ENCODE peak calls at places on chromosomes 12 and 14, in four cellular contexts. I is HepG2, T is WTC11, D is K562. S is an unnamed sample.

GRCh38 chr12:27635349-27635972 is 60.8 kb upstream of the REP15 start:
- DNase-seq in D (no peak), T (no peak), I (peak; percentile 44), S (peak; percentile 41)

GRCh38 chr14:105168496-105168978 is at the start of gene JAG2:
- DNase-seq in T (peak; percentile 70), I (no peak), D (no peak), S (peak; percentile 75)

GRCh38 chr12:44372259-44372658 is 503.9 kb downstream of the NELL2 start:
- DNase-seq in D (no peak), I (no peak), T (no peak), S (no peak)

GRCh38 chr12:51866762-51867161 is 18.2 kb upstream of the FIGNL2 start:
- DNase-seq in T (no peak), D (no peak), I (no peak), S (no peak)

GRCh38 chr14:71117839-71118743 is 210.8 kb downstream of the PCNX1 start:
- DNase-seq in I (peak; percentile 18), T (no peak), D (no peak), S (no peak)

GRCh38 chr12:7884687-7885086 is 12.0 kb upstream of the SLC2A14 start:
- DNase-seq in D (no peak), I (no peak), T (no peak), S (no peak)

GRCh38 chr12:108440736-108441135 is 74.3 kb upstream of the FICD start:
- DNase-seq in D (no peak), I (no peak), T (no peak), S (no peak)

GRCh38 chr12:92551853-92552397 is 150.9 kb upstream of the PLEKHG7 start:
- DNase-seq in T (no peak), D (no peak), I (no peak), S (no peak)

GRCh38 chr14:33081259-33081658 is 142.6 kb downstream of the NPAS3 start:
- DNase-seq in I (no peak), D (no peak), T (no peak), S (no peak)

GRCh38 chr12:51188359-51189051 is 15.6 kb upstream of the TFCP2 start:
- DNase-seq in I (no peak), D (no peak), T (no peak), S (no peak)

GRCh38 chr14:21703357-21704339 is 30.0 kb upstream of the OR4E1 start:
- DNase-seq in T (no peak), I (no peak), D (no peak), S (peak; percentile 19)

GRCh38 chr12:2982361-2982760 is 23.2 kb downstream of the TEAD4 start:
- DNase-seq in I (no peak), T (no peak), D (no peak), S (no peak)

GRCh38 chr12:54215990-54216579 is 27.3 kb upstream of the SMUG1 start:
- DNase-seq in T (peak; percentile 60), I (no peak), D (peak; percentile 49), S (no peak)

GRCh38 chr14:62053188-62053587 is 291.0 kb downstream of the SNAPC1 start:
- DNase-seq in T (no peak), I (no peak), D (no peak), S (no peak)

GRCh38 chr12:64042901-64043300 is 179.2 kb downstream of the KICS2 start:
- DNase-seq in I (no peak), T (no peak), D (no peak), S (no peak)

GRCh38 chr12:132354982-132355680 is 25.7 kb upstream of the GALNT9 start:
- DNase-seq in D (no peak), I (no peak), T (no peak), S (no peak)

GRCh38 chr14:98724734-98725133 is 547.3 kb downstream of the BCL11B start:
- DNase-seq in T (no peak), I (no peak), D (no peak), S (no peak)

GRCh38 chr14:75630695-75631452 is 29.8 kb downstream of the ERG28 start:
- DNase-seq in I (no peak), T (peak; percentile 77), D (no peak), S (no peak)
- TF ChIP-seq ELF4 in I (no peak), T (no peak), D (no peak), S (no peak)

GRCh38 chr14:51868405-51868804 is 8.0 kb downstream of the GNG2 start:
- DNase-seq in T (no peak), I (no peak), D (no peak), S (no peak)

GRCh38 chr14:51865953-51866747 is 5.7 kb downstream of the GNG2 start:
- DNase-seq in D (no peak), I (no peak), T (peak; percentile 32), S (no peak)

GRCh38 chr14:51869426-51870113 is 9.2 kb downstream of the GNG2 start:
- DNase-seq in D (no peak), T (no peak), I (no peak), S (no peak)

GRCh38 chr14:51870620-51871019 is 10.2 kb downstream of the GNG2 start:
- DNase-seq in D (no peak), I (no peak), T (no peak), S (no peak)

GRCh38 chr14:51867753-51868152 is 7.3 kb downstream of the GNG2 start:
- DNase-seq in I (no peak), T (no peak), D (no peak), S (no peak)
- TF ChIP-seq ELF4 in I (no peak), T (no peak), D (no peak), S (no peak)

GRCh38 chr14:90050271-90050670 is 11.5 kb upstream of the KCNK13 start:
- DNase-seq in I (no peak), D (no peak), T (no peak), S (no peak)

GRCh38 chr14:90045608-90046007 is 16.2 kb upstream of the KCNK13 start:
- DNase-seq in D (no peak), I (peak; percentile 53), T (no peak), S (no peak)

GRCh38 chr14:90053044-90053443 is 8.8 kb upstream of the KCNK13 start:
- DNase-seq in I (no peak), D (no peak), T (no peak), S (no peak)

GRCh38 chr14:90054803-90055202 is 7.0 kb upstream of the KCNK13 start:
- DNase-seq in I (no peak), T (no peak), D (no peak), S (no peak)

DNA sequence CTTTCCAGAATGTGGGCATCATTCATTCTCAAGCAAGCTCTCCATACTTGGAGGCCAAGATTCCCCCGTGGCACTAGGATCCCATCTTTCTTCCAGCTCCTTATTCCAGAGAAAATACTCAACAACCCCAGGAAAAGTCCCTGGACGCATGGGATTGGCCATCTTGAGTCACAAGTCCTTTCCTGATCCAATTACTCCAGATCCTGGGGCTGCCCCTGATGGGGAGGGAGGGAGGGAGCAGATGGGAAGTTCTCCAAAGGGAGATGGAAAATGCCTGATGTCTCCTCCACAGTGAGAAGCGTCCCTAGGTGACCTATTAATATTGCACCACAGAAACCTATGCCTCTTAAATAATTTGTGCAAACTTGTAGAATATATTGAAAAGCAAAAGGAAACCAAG is 12.4 kb upstream of the KCNK13 start:
- DNase-seq in D (no peak), T (no peak), I (no peak), S (no peak)
- TF ChIP-seq ELF4 in D (no peak), T (no peak), I (no peak), S (no peak)

GRCh38 chr12:47164116-47164515 is 84.4 kb upstream of the AMIGO2 start:
- DNase-seq in D (no peak), I (no peak), T (no peak), S (no peak)

GRCh38 chr12:47164730-47165439 is 85.1 kb upstream of the AMIGO2 start:
- DNase-seq in I (no peak), T (no peak), D (no peak), S (no peak)

GRCh38 chr12:47159348-47159747 is 79.6 kb upstream of the AMIGO2 start:
- DNase-seq in I (no peak), T (no peak), D (no peak), S (no peak)

GRCh38 chr12:47158792-47159191 is 79.0 kb upstream of the AMIGO2 start:
- DNase-seq in D (no peak), I (no peak), T (no peak), S (no peak)

GRCh38 chr12:47160296-47161244 is 80.8 kb upstream of the AMIGO2 start:
- DNase-seq in I (no peak), T (no peak), D (no peak), S (no peak)
- TF ChIP-seq ELF4 in I (no peak), T (no peak), D (no peak), S (no peak)

GRCh38 chr14:75176142-75176820 is at the start of gene TMED10:
- DNase-seq in T (peak; percentile 91), D (peak; percentile 77), I (peak; percentile 81), S (peak; percentile 77)
- TF ChIP-seq ELF4 in T (no peak), D (no peak), I (peak; percentile 25), S (peak; percentile 63)

DNA sequence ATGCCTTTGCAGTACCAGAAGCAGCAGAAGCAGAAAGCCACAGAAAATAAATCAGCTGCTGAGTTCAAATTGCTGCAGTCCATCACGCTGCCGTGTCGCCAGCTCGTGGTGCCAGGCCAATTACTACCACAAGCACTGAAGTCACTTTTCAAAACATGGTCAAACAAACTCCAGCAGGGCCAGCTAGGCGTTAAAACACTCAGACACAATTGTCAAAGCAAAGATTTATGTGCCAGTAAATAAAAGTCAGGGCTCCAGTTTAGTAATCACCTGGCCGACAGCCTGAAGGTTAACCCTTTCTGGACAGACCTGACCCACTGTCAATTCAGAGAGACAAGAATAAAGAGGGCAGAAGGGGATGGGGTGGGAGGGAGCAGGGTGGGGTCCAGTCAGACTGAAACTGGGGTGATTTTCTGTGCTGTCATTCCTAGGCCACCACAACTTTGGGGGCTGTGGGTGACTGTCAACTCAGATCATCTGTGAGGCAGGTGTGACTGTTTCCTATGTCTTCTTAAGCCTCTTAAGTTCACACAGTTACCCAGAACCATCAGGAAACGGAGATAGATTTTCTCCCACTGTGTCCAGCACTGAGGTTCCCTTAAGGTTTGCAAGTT is 109.9 kb upstream of the FUT8 start:
- DNase-seq in T (no peak), I (no peak), D (no peak), S (no peak)
- TF ChIP-seq ELF4 in T (no peak), I (no peak), D (no peak), S (no peak)

DNA sequence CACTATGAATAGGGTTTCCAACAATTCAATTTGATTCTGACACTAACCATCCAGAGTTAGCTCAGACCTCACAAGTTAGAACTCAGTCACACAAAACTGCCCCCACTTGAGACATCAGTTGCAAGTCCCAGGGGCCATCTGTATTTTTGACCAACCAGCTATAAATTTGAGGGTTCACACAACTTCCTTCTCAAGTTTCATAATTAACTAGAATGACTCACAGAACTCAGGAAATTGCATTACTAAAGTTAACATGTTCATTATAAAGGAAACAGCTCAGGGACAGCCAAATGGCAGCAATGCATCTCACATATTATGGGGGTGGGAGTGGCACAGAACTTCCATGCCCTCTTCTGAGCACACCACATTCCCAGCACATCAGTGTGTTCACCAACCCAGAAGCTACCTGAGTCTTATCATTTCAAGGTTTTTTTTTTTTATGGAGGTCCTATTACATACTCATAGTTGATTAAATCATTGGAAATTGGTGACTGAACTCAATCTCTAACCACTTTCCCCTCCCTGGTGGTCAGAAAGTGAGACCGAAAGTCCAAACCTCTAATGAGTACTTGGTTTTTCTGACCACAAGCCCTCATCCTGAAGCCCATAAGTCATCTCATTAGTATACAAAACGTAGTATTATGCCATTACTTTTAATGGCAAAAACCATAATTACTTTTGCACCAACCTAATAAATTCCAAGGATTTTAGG is 1721.5 kb upstream of the SEL1L start:
- DNase-seq in I (no peak), T (no peak), D (no peak), S (no peak)
- TF ChIP-seq ELF4 in I (no peak), T (no peak), D (no peak), S (no peak)

GRCh38 chr14:53327716-53328115 is 174.6 kb upstream of the DDHD1 start:
- DNase-seq in T (no peak), I (no peak), D (no peak), S (no peak)
- TF ChIP-seq ELF4 in T (no peak), I (no peak), D (no peak), S (no peak)

S was measured in HEK293T.